ENCODE peak calls at places on chromosomes 11 and 22, in four cellular contexts. One of them, this sample, is unnamed.

GRCh38 chr22:45470871-45471270 is 31.8 kb upstream of the FBLN1 start:
- DNase-seq in adrenal gland: no peak
- DNase-seq in transverse colon: no peak
- DNase-seq in spleen: peak; percentile 12
- DNase-seq in this sample: no peak

GRCh38 chr11:69216609-69217008 is 60.9 kb downstream of the SMIM38 start:
- DNase-seq in adrenal gland: no peak
- DNase-seq in transverse colon: no peak
- DNase-seq in spleen: no peak
- DNase-seq in this sample: peak; percentile 6

GRCh38 chr11:1059759-1060158 is 14.9 kb upstream of the MUC2 start:
- DNase-seq in adrenal gland: no peak
- DNase-seq in transverse colon: no peak
- DNase-seq in spleen: no peak
- DNase-seq in this sample: no peak

GRCh38 chr11:126357969-126358762 is 2.7 kb downstream of the ST3GAL4 start:
- DNase-seq in adrenal gland: no peak
- DNase-seq in transverse colon: no peak
- DNase-seq in spleen: peak; percentile 76
- DNase-seq in this sample: no peak

GRCh38 chr11:3891751-3892150 is 36.3 kb downstream of the STIM1 start:
- DNase-seq in adrenal gland: no peak
- DNase-seq in transverse colon: no peak
- DNase-seq in spleen: no peak
- DNase-seq in this sample: no peak

GRCh38 chr11:3880724-3881123 is 25.3 kb downstream of the STIM1 start:
- DNase-seq in adrenal gland: no peak
- DNase-seq in transverse colon: no peak
- DNase-seq in spleen: no peak
- DNase-seq in this sample: no peak

GRCh38 chr11:69557266-69557665 is 75.8 kb downstream of the LINC01488 start:
- DNase-seq in adrenal gland: no peak
- DNase-seq in transverse colon: no peak
- DNase-seq in spleen: no peak
- DNase-seq in this sample: no peak

GRCh38 chr11:106061936-106062591 is 15.1 kb downstream of the KBTBD3 start:
- DNase-seq in adrenal gland: no peak
- DNase-seq in transverse colon: no peak
- DNase-seq in spleen: no peak
- DNase-seq in this sample: no peak

GRCh38 chr22:38207898-38208432 is 6.2 kb downstream of the MAFF start:
- DNase-seq in adrenal gland: no peak
- DNase-seq in transverse colon: no peak
- DNase-seq in spleen: no peak
- DNase-seq in this sample: no peak

GRCh38 chr22:45818130-45819085 is 146.8 kb downstream of the ATXN10 start:
- DNase-seq in adrenal gland: peak; percentile 70
- DNase-seq in transverse colon: no peak
- DNase-seq in spleen: no peak
- DNase-seq in this sample: no peak

GRCh38 chr11:111623527-111624030 is 21.3 kb downstream of the SIK2 start:
- DNase-seq in adrenal gland: no peak
- DNase-seq in transverse colon: peak; percentile 65
- DNase-seq in spleen: no peak
- DNase-seq in this sample: peak; percentile 71

GRCh38 chr11:59053387-59053786 is 32.7 kb upstream of the GLYATL1B start:
- DNase-seq in adrenal gland: peak; percentile 79
- DNase-seq in transverse colon: peak; percentile 74
- DNase-seq in spleen: peak; percentile 90
- DNase-seq in this sample: peak; percentile 86

GRCh38 chr11:73186886-73187285 is 31.2 kb upstream of the P2RY2 start:
- DNase-seq in adrenal gland: no peak
- DNase-seq in transverse colon: no peak
- DNase-seq in spleen: no peak
- DNase-seq in this sample: no peak

GRCh38 chr11:65225284-65226102 is 36.3 kb upstream of the POLA2 start:
- DNase-seq in adrenal gland: peak; percentile 76
- DNase-seq in transverse colon: peak; percentile 69
- DNase-seq in spleen: peak; percentile 85
- DNase-seq in this sample: peak; percentile 78

GRCh38 chr11:113273720-113274119 is 40.7 kb upstream of the TTC12 start:
- DNase-seq in adrenal gland: no peak
- DNase-seq in transverse colon: no peak
- DNase-seq in spleen: no peak
- DNase-seq in this sample: no peak

GRCh38 chr11:45085657-45086501 is 60.6 kb upstream of the PRDM11 start:
- DNase-seq in adrenal gland: no peak
- DNase-seq in transverse colon: no peak
- DNase-seq in spleen: no peak
- DNase-seq in this sample: no peak

DNA sequence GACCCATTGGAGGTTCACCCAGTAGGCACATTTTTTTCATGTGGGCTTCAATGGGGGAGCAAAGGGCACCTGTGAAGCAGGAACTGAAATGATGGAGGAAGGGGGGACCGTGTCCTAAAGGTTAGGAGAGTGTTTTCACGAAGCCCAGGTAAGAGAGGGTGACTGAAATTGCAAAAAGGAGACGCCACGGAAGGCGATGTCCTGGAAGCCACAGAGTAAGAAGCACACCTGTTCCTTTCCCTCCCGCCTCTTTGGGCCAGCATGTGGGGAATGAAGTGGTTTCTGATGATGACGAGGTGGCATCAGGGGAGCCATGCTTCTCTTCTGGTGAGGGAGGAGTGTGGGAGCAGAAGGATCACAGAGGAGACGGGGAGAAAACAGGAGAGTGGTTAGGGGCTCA is 37.0 kb upstream of the MICAL2 start:
- DNase-seq in adrenal gland: no peak
- DNase-seq in transverse colon: no peak
- DNase-seq in spleen: no peak
- DNase-seq in this sample: no peak
- H3K4me3 ChIP-seq in adrenal gland: no peak overlapping the region
- H3K4me3 ChIP-seq in transverse colon: no peak overlapping the region
- H3K4me3 ChIP-seq in spleen: no peak overlapping the region
- H3K4me3 ChIP-seq in this sample: no peak overlapping the region

GRCh38 chr11:114617157-114618124 is 21.9 kb upstream of the NXPE4 start:
- DNase-seq in adrenal gland: no peak
- DNase-seq in transverse colon: no peak
- DNase-seq in spleen: no peak
- DNase-seq in this sample: no peak

GRCh38 chr11:114621950-114622809 is 26.6 kb upstream of the NXPE4 start:
- DNase-seq in adrenal gland: no peak
- DNase-seq in transverse colon: no peak
- DNase-seq in spleen: no peak
- DNase-seq in this sample: no peak

GRCh38 chr11:114621072-114621471 is 25.5 kb upstream of the NXPE4 start:
- DNase-seq in adrenal gland: no peak
- DNase-seq in transverse colon: no peak
- DNase-seq in spleen: no peak
- DNase-seq in this sample: no peak

GRCh38 chr11:114618139-114618538 is 22.6 kb upstream of the NXPE4 start:
- DNase-seq in adrenal gland: no peak
- DNase-seq in transverse colon: no peak
- DNase-seq in spleen: no peak
- DNase-seq in this sample: no peak

GRCh38 chr11:114619659-114620173 is 24.1 kb upstream of the NXPE4 start:
- DNase-seq in adrenal gland: no peak
- DNase-seq in transverse colon: no peak
- DNase-seq in spleen: no peak
- DNase-seq in this sample: no peak
- H3K9me3 ChIP-seq in adrenal gland: no peaks in the 10 kb centered on the region
- H3K9me3 ChIP-seq in transverse colon: no peaks in the 10 kb centered on the region
- H3K9me3 ChIP-seq in spleen: no peaks in the 10 kb centered on the region
- H3K9me3 ChIP-seq in this sample: no peaks in the 10 kb centered on the region

DNA sequence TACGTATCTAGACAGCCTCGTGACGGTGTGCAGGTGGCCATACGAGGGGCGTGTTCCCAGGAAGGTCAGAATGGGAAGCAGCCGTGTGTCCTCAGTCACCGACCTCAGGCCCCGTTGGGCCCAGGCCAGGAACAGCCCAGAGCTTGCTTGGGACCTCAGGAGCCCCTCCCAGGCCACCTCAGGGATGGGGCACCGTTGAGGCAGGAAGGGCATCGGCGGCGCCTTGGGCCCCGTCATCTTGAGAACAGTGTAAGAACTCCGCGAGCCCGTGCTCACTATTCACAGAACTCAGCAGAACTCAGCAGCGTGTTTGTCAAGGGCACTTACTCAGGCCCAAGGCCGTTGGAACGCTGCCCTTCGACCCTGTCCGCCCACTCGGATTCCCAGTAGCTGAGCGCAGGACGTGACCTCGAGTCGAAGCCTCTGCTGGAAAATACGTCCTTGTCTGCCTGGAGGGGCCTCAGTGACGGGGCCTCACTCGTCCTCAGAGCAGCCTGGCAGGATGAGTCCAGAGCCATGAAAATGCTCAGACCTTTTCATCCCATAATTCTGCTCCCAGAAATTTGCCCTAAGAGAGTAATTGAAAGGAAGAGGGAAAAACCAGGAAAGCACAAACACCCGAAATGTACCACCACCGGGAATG is 1134.8 kb downstream of the BRD1 start:
- DNase-seq in adrenal gland: peak; percentile 34
- DNase-seq in transverse colon: no peak
- DNase-seq in spleen: no peak
- DNase-seq in this sample: no peak
- H3K4me3 ChIP-seq in adrenal gland: no peak overlapping the region
- H3K4me3 ChIP-seq in transverse colon: no peak overlapping the region
- H3K4me3 ChIP-seq in spleen: no peak overlapping the region
- H3K4me3 ChIP-seq in this sample: no peak overlapping the region

GRCh38 chr22:49164773-49165320 is 662.8 kb downstream of the BRD1 start:
- DNase-seq in adrenal gland: no peak
- DNase-seq in transverse colon: no peak
- DNase-seq in spleen: no peak
- DNase-seq in this sample: no peak
- H3K9me3 ChIP-seq in adrenal gland: no peaks in the 10 kb centered on the region
- H3K9me3 ChIP-seq in transverse colon: no peaks in the 10 kb centered on the region
- H3K9me3 ChIP-seq in spleen: no peaks in the 10 kb centered on the region
- H3K9me3 ChIP-seq in this sample: no peaks in the 10 kb centered on the region

DNA sequence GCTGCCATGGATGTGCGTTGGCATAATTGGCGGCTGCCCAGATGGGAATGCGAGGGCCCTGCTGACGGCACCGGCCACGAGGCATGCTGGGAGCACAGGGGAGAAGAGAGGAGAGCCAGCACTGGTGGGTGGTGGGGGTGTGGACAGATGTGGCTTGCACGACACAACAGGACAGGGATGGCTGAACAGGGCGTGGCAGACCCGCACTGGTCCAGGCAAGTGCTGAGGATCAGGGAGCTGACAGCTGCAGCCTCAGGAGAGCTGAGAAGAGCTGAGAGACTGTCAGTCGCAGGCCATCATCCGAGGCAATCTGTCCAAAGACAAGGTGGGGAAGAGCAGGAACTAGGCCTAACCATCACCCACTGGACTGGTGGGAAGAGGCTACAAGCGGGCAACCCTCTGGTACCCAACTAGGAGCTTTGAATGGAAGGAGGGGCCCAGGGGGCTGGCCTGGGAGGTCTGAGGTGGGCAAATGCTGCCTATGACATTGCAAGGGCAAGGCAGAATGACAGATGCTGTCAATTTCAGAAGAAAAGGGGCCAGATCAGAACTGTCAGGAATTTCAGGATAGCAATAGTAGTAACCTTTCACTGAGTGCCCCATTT is 2.4 kb downstream of the GNB1L start:
- DNase-seq in adrenal gland: no peak
- DNase-seq in transverse colon: no peak
- DNase-seq in spleen: no peak
- DNase-seq in this sample: no peak
- H3K4me3 ChIP-seq in adrenal gland: no peak overlapping the region
- H3K4me3 ChIP-seq in transverse colon: no peak overlapping the region
- H3K4me3 ChIP-seq in spleen: no peak overlapping the region
- H3K4me3 ChIP-seq in this sample: no peak overlapping the region

This sample was measured in body of pancreas.